ENCODE peak calls at places on chromosomes 5 and 9, in four cellular contexts. One of them, this sample, is unnamed.

GRCh38 chr5:140246378-140247122 is 56.4 kb downstream of the PFDN1 start:
- DNase-seq in AG04449: peak
- DNase-seq in mammary epithelial cell: peak
- DNase-seq in Peyer's patch: no peak
- DNase-seq in this sample: no peak

GRCh38 chr5:136399512-136399911 is 34.2 kb upstream of the TRPC7 start:
- DNase-seq in AG04449: peak
- DNase-seq in Peyer's patch: no peak
- DNase-seq in mammary epithelial cell: no peak
- DNase-seq in this sample: no peak

GRCh38 chr9:73269430-73270101 is 117.9 kb downstream of the ANXA1 start:
- DNase-seq in AG04449: no peak
- DNase-seq in Peyer's patch: no peak
- DNase-seq in mammary epithelial cell: peak
- DNase-seq in this sample: no peak

GRCh38 chr9:93635186-93636107 is 59.1 kb downstream of the PHF2 start:
- DNase-seq in AG04449: no peak
- DNase-seq in Peyer's patch: no peak
- DNase-seq in mammary epithelial cell: no peak
- DNase-seq in this sample: no peak

GRCh38 chr5:89401659-89402058 is 518.7 kb upstream of the MEF2C start:
- DNase-seq in mammary epithelial cell: no peak
- DNase-seq in AG04449: no peak
- DNase-seq in Peyer's patch: no peak
- DNase-seq in this sample: no peak

GRCh38 chr5:157998021-157998504 is 139.1 kb upstream of the CLINT1 start:
- DNase-seq in mammary epithelial cell: peak
- DNase-seq in Peyer's patch: no peak
- DNase-seq in AG04449: no peak
- DNase-seq in this sample: no peak

GRCh38 chr9:133874659-133875058 is 117.5 kb downstream of the VAV2 start:
- DNase-seq in Peyer's patch: no peak
- DNase-seq in mammary epithelial cell: no peak
- DNase-seq in AG04449: no peak
- DNase-seq in this sample: no peak

GRCh38 chr5:45417285-45417996 is 278.7 kb downstream of the HCN1 start:
- DNase-seq in AG04449: no peak
- DNase-seq in mammary epithelial cell: no peak
- DNase-seq in Peyer's patch: no peak
- DNase-seq in this sample: no peak

GRCh38 chr5:75510836-75511434 is 494 bp downstream of the CERT1 start:
- DNase-seq in Peyer's patch: peak
- DNase-seq in AG04449: no peak
- DNase-seq in mammary epithelial cell: no peak
- DNase-seq in this sample: peak

GRCh38 chr9:74496819-74497749 is at the start of gene RORB:
- DNase-seq in AG04449: no peak
- DNase-seq in mammary epithelial cell: peak
- DNase-seq in Peyer's patch: no peak
- DNase-seq in this sample: peak

GRCh38 chr9:128211551-128212281 is 8.5 kb downstream of the DNM1 start:
- DNase-seq in AG04449: no peak
- DNase-seq in Peyer's patch: no peak
- DNase-seq in mammary epithelial cell: no peak
- DNase-seq in this sample: no peak

GRCh38 chr9:133734600-133735414 is 3.3 kb downstream of the SARDH start:
- DNase-seq in AG04449: no peak
- DNase-seq in mammary epithelial cell: no peak
- DNase-seq in Peyer's patch: peak
- DNase-seq in this sample: no peak

GRCh38 chr5:6586647-6587042 is 46.2 kb downstream of the NSUN2 start:
- DNase-seq in AG04449: no peak
- DNase-seq in Peyer's patch: no peak
- DNase-seq in mammary epithelial cell: no peak
- DNase-seq in this sample: no peak

GRCh38 chr5:39517800-39518199 is 93.0 kb upstream of the DAB2 start:
- DNase-seq in mammary epithelial cell: peak
- DNase-seq in Peyer's patch: no peak
- DNase-seq in AG04449: peak
- DNase-seq in this sample: no peak

GRCh38 chr9:19999491-20000057 is 210.7 kb upstream of the SLC24A2 start:
- DNase-seq in AG04449: no peak
- DNase-seq in mammary epithelial cell: peak
- DNase-seq in Peyer's patch: no peak
- DNase-seq in this sample: no peak

GRCh38 chr5:62299600-62299999 is 6.4 kb upstream of the KIF2A start:
- DNase-seq in AG04449: no peak
- DNase-seq in mammary epithelial cell: no peak
- DNase-seq in Peyer's patch: no peak
- DNase-seq in this sample: no peak

GRCh38 chr9:114120192-114121014 is 21.3 kb upstream of the KIF12 start:
- DNase-seq in AG04449: no peak
- DNase-seq in Peyer's patch: no peak
- DNase-seq in mammary epithelial cell: no peak
- DNase-seq in this sample: no peak

GRCh38 chr9:98235126-98235525 is 20.3 kb downstream of the TBC1D2 start:
- DNase-seq in Peyer's patch: no peak
- DNase-seq in mammary epithelial cell: no peak
- DNase-seq in AG04449: no peak
- DNase-seq in this sample: no peak

GRCh38 chr9:120570296-120570695 is 9.7 kb downstream of the CDK5RAP2 start:
- DNase-seq in AG04449: no peak
- DNase-seq in mammary epithelial cell: no peak
- DNase-seq in Peyer's patch: no peak
- DNase-seq in this sample: no peak

GRCh38 chr9:127935765-127936221 is 1.9 kb downstream of the DPM2 start:
- DNase-seq in AG04449: no peak
- DNase-seq in Peyer's patch: no peak
- DNase-seq in mammary epithelial cell: no peak
- DNase-seq in this sample: no peak

DNA sequence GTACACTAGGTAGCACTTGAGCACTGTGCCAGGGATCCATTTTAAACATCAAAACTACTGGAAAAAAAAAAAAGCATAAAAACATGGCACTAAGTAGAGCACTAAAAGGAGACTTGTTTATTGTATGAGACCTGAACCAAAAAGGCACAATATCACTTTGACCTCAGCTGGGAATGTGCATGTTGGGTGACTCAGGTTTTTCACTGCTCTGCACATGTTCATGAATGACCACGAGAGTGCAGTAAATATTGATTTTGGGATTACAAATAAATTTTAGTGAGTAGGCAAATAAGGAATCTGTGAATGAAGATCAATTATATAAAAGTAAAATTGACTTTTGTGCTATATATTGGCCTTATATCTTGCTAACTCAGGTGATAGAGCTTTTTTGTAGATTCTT is 11.8 kb downstream of the RMI1 start:
- DNase-seq in mammary epithelial cell: no peak
- DNase-seq in AG04449: no peak
- DNase-seq in Peyer's patch: no peak
- DNase-seq in this sample: no peak
- TF ChIP-seq CTCF in mammary epithelial cell: no peak
- TF ChIP-seq CTCF in AG04449: no peak
- TF ChIP-seq CTCF in Peyer's patch: no peak
- TF ChIP-seq CTCF in this sample: no peak

GRCh38 chr5:43039468-43040286 is 442 bp downstream of the ANXA2R start:
- DNase-seq in Peyer's patch: peak
- DNase-seq in mammary epithelial cell: no peak
- DNase-seq in AG04449: no peak
- DNase-seq in this sample: peak
- TF ChIP-seq CTCF in Peyer's patch: peak
- TF ChIP-seq CTCF in mammary epithelial cell: no peak
- TF ChIP-seq CTCF in AG04449: peak
- TF ChIP-seq CTCF in this sample: no peak

GRCh38 chr9:4548796-4549725 is 58.8 kb downstream of the SLC1A1 start:
- DNase-seq in mammary epithelial cell: no peak
- DNase-seq in Peyer's patch: no peak
- DNase-seq in AG04449: no peak
- DNase-seq in this sample: no peak
- TF ChIP-seq CTCF in mammary epithelial cell: no peak
- TF ChIP-seq CTCF in Peyer's patch: peak
- TF ChIP-seq CTCF in AG04449: peak
- TF ChIP-seq CTCF in this sample: no peak

GRCh38 chr5:217860-218456 is at the start of the genes CCDC127 and SDHA:
- DNase-seq in AG04449: peak
- DNase-seq in mammary epithelial cell: peak
- DNase-seq in Peyer's patch: peak
- DNase-seq in this sample: peak
- TF ChIP-seq CTCF in AG04449: peak
- TF ChIP-seq CTCF in mammary epithelial cell: no peak
- TF ChIP-seq CTCF in Peyer's patch: peak
- TF ChIP-seq CTCF in this sample: no peak

GRCh38 chr5:153756540-153756939 is 266.1 kb downstream of the GRIA1 start:
- DNase-seq in AG04449: no peak
- DNase-seq in mammary epithelial cell: peak
- DNase-seq in Peyer's patch: no peak
- DNase-seq in this sample: no peak
- TF ChIP-seq CTCF in AG04449: no peak
- TF ChIP-seq CTCF in mammary epithelial cell: peak
- TF ChIP-seq CTCF in Peyer's patch: no peak
- TF ChIP-seq CTCF in this sample: no peak

DNA sequence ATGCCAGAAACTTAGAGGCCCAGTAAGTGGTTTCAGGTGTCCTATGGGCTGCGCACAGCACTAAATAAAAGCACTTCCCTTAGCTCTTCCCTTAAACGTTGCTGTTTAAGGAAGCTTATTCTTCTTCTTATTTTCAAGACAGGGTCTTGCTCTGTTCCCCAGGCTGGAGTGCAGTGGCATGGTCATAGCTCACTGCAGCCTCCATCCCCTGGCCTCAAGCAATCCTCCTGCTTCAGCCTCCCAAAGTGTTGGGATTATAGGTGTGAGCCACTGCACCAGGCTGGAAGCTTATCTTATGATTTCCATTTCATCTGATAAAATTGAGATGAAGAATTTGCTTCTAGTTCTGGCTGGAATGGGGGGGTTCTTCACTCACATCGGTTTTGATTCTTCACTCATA is 15.6 kb upstream of the TJP2 start:
- DNase-seq in AG04449: no peak
- DNase-seq in Peyer's patch: no peak
- DNase-seq in mammary epithelial cell: no peak
- DNase-seq in this sample: no peak
- TF ChIP-seq CTCF in AG04449: no peak
- TF ChIP-seq CTCF in Peyer's patch: no peak
- TF ChIP-seq CTCF in mammary epithelial cell: no peak
- TF ChIP-seq CTCF in this sample: no peak

This sample was measured in activated B cell treated with CpG ODN at 0.5 μM for 24 hours.